ENCODE peak calls at places on chromosomes 4 and X, in four cellular contexts. One of them, this sample, is unnamed.

GRCh38 chr4:121185960-121186359 is 21.8 kb upstream of the TNIP3 start:
- DNase-seq in GM12864: no peak
- DNase-seq in stimulated activated naive CD8-positive, alpha-beta T cell treated with anti-CD3 and anti-CD28 coated beads, Interleukin-15, Interleukin-2, amounts not matched to agents 100 U/mL and 50 U/mL, for 24 hours: no peak
- DNase-seq in AG20443: no peak
- DNase-seq in this sample: no peak

GRCh38 chr4:154314248-154314647 is 177.4 kb downstream of the DCHS2 start:
- DNase-seq in GM12864: no peak
- DNase-seq in stimulated activated naive CD8-positive, alpha-beta T cell treated with anti-CD3 and anti-CD28 coated beads, Interleukin-15, Interleukin-2, amounts not matched to agents 100 U/mL and 50 U/mL, for 24 hours: no peak
- DNase-seq in AG20443: peak; percentile 52
- DNase-seq in this sample: no peak

GRCh38 chr4:25448379-25449109 is 71.5 kb downstream of the ANAPC4 start:
- DNase-seq in GM12864: no peak
- DNase-seq in stimulated activated naive CD8-positive, alpha-beta T cell treated with anti-CD3 and anti-CD28 coated beads, Interleukin-15, Interleukin-2, amounts not matched to agents 100 U/mL and 50 U/mL, for 24 hours: peak; percentile 6
- DNase-seq in AG20443: peak; percentile 82
- DNase-seq in this sample: no peak

GRCh38 chr4:32824321-32824720 is 2104.2 kb downstream of the PCDH7 start:
- DNase-seq in GM12864: no peak
- DNase-seq in stimulated activated naive CD8-positive, alpha-beta T cell treated with anti-CD3 and anti-CD28 coated beads, Interleukin-15, Interleukin-2, amounts not matched to agents 100 U/mL and 50 U/mL, for 24 hours: no peak
- DNase-seq in AG20443: no peak
- DNase-seq in this sample: no peak

GRCh38 chr4:114400531-114400930 is 198.1 kb upstream of the UGT8 start:
- DNase-seq in GM12864: no peak
- DNase-seq in stimulated activated naive CD8-positive, alpha-beta T cell treated with anti-CD3 and anti-CD28 coated beads, Interleukin-15, Interleukin-2, amounts not matched to agents 100 U/mL and 50 U/mL, for 24 hours: no peak
- DNase-seq in AG20443: no peak
- DNase-seq in this sample: no peak

GRCh38 chr4:167025651-167026050 is 208.6 kb downstream of the SPOCK3 start:
- DNase-seq in GM12864: no peak
- DNase-seq in stimulated activated naive CD8-positive, alpha-beta T cell treated with anti-CD3 and anti-CD28 coated beads, Interleukin-15, Interleukin-2, amounts not matched to agents 100 U/mL and 50 U/mL, for 24 hours: no peak
- DNase-seq in AG20443: no peak
- DNase-seq in this sample: no peak

GRCh38 chr4:68736813-68737212 is 66.4 kb upstream of the UGT2B15 start:
- DNase-seq in GM12864: no peak
- DNase-seq in stimulated activated naive CD8-positive, alpha-beta T cell treated with anti-CD3 and anti-CD28 coated beads, Interleukin-15, Interleukin-2, amounts not matched to agents 100 U/mL and 50 U/mL, for 24 hours: no peak
- DNase-seq in AG20443: no peak
- DNase-seq in this sample: no peak

GRCh38 chr4:15832523-15833451 is 54.7 kb downstream of the CD38 start:
- DNase-seq in GM12864: no peak
- DNase-seq in stimulated activated naive CD8-positive, alpha-beta T cell treated with anti-CD3 and anti-CD28 coated beads, Interleukin-15, Interleukin-2, amounts not matched to agents 100 U/mL and 50 U/mL, for 24 hours: no peak
- DNase-seq in AG20443: no peak
- DNase-seq in this sample: no peak

GRCh38 chr4:160326110-160326509 is 1223.2 kb downstream of the RAPGEF2 start:
- DNase-seq in GM12864: no peak
- DNase-seq in stimulated activated naive CD8-positive, alpha-beta T cell treated with anti-CD3 and anti-CD28 coated beads, Interleukin-15, Interleukin-2, amounts not matched to agents 100 U/mL and 50 U/mL, for 24 hours: no peak
- DNase-seq in AG20443: no peak
- DNase-seq in this sample: no peak

GRCh38 chr4:26267087-26267486 is 53.7 kb upstream of the RBPJ start:
- DNase-seq in GM12864: no peak
- DNase-seq in stimulated activated naive CD8-positive, alpha-beta T cell treated with anti-CD3 and anti-CD28 coated beads, Interleukin-15, Interleukin-2, amounts not matched to agents 100 U/mL and 50 U/mL, for 24 hours: no peak
- DNase-seq in AG20443: peak; percentile 89
- DNase-seq in this sample: no peak

GRCh38 chr4:173217727-173218126 is 49.1 kb downstream of the GALNT7 start:
- DNase-seq in GM12864: no peak
- DNase-seq in stimulated activated naive CD8-positive, alpha-beta T cell treated with anti-CD3 and anti-CD28 coated beads, Interleukin-15, Interleukin-2, amounts not matched to agents 100 U/mL and 50 U/mL, for 24 hours: no peak
- DNase-seq in AG20443: no peak
- DNase-seq in this sample: no peak

GRCh38 chr4:36280555-36280954 is 861 bp upstream of the DTHD1 start:
- DNase-seq in GM12864: no peak
- DNase-seq in stimulated activated naive CD8-positive, alpha-beta T cell treated with anti-CD3 and anti-CD28 coated beads, Interleukin-15, Interleukin-2, amounts not matched to agents 100 U/mL and 50 U/mL, for 24 hours: no peak
- DNase-seq in AG20443: no peak
- DNase-seq in this sample: peak; percentile 21

GRCh38 chrX:15242899-15243555 is 26.9 kb downstream of the ASB9 start:
- DNase-seq in GM12864: peak; percentile 2
- DNase-seq in stimulated activated naive CD8-positive, alpha-beta T cell treated with anti-CD3 and anti-CD28 coated beads, Interleukin-15, Interleukin-2, amounts not matched to agents 100 U/mL and 50 U/mL, for 24 hours: peak; percentile 31
- DNase-seq in AG20443: peak; percentile 39
- DNase-seq in this sample: no peak

GRCh38 chrX:53085661-53086229 is 3.6 kb downstream of the TSPYL2 start:
- DNase-seq in GM12864: no peak
- DNase-seq in stimulated activated naive CD8-positive, alpha-beta T cell treated with anti-CD3 and anti-CD28 coated beads, Interleukin-15, Interleukin-2, amounts not matched to agents 100 U/mL and 50 U/mL, for 24 hours: no peak
- DNase-seq in AG20443: no peak
- DNase-seq in this sample: no peak

GRCh38 chr4:150348079-150348478 is 233.9 kb upstream of the MAB21L2 start:
- DNase-seq in GM12864: no peak
- DNase-seq in stimulated activated naive CD8-positive, alpha-beta T cell treated with anti-CD3 and anti-CD28 coated beads, Interleukin-15, Interleukin-2, amounts not matched to agents 100 U/mL and 50 U/mL, for 24 hours: no peak
- DNase-seq in AG20443: peak; percentile 10
- DNase-seq in this sample: no peak

GRCh38 chr4:142314183-142314582 is 531.9 kb downstream of the INPP4B start:
- DNase-seq in GM12864: no peak
- DNase-seq in stimulated activated naive CD8-positive, alpha-beta T cell treated with anti-CD3 and anti-CD28 coated beads, Interleukin-15, Interleukin-2, amounts not matched to agents 100 U/mL and 50 U/mL, for 24 hours: no peak
- DNase-seq in AG20443: no peak
- DNase-seq in this sample: no peak

GRCh38 chrX:71514367-71515038 is 18.4 kb upstream of the OGT start:
- DNase-seq in GM12864: no peak
- DNase-seq in stimulated activated naive CD8-positive, alpha-beta T cell treated with anti-CD3 and anti-CD28 coated beads, Interleukin-15, Interleukin-2, amounts not matched to agents 100 U/mL and 50 U/mL, for 24 hours: peak; percentile 13
- DNase-seq in AG20443: peak; percentile 10
- DNase-seq in this sample: no peak

GRCh38 chr4:74539043-74539790 is 94.3 kb downstream of the AREG start:
- DNase-seq in GM12864: no peak
- DNase-seq in stimulated activated naive CD8-positive, alpha-beta T cell treated with anti-CD3 and anti-CD28 coated beads, Interleukin-15, Interleukin-2, amounts not matched to agents 100 U/mL and 50 U/mL, for 24 hours: no peak
- DNase-seq in AG20443: no peak
- DNase-seq in this sample: no peak

GRCh38 chr4:183860110-183860509 is 45.0 kb upstream of the STOX2 start:
- DNase-seq in GM12864: no peak
- DNase-seq in stimulated activated naive CD8-positive, alpha-beta T cell treated with anti-CD3 and anti-CD28 coated beads, Interleukin-15, Interleukin-2, amounts not matched to agents 100 U/mL and 50 U/mL, for 24 hours: no peak
- DNase-seq in AG20443: no peak
- DNase-seq in this sample: no peak

GRCh38 chr4:133524369-133524768 is 375.3 kb downstream of the PCDH10 start:
- DNase-seq in GM12864: no peak
- DNase-seq in stimulated activated naive CD8-positive, alpha-beta T cell treated with anti-CD3 and anti-CD28 coated beads, Interleukin-15, Interleukin-2, amounts not matched to agents 100 U/mL and 50 U/mL, for 24 hours: no peak
- DNase-seq in AG20443: no peak
- DNase-seq in this sample: no peak

GRCh38 chrX:120840826-120841225 is 34.8 kb downstream of the CT47B1 start:
- DNase-seq in GM12864: no peak
- DNase-seq in stimulated activated naive CD8-positive, alpha-beta T cell treated with anti-CD3 and anti-CD28 coated beads, Interleukin-15, Interleukin-2, amounts not matched to agents 100 U/mL and 50 U/mL, for 24 hours: no peak
- DNase-seq in AG20443: peak; percentile 39
- DNase-seq in this sample: no peak